ENCODE peak calls at places on chromosomes 3 and 15, in nine cellular contexts. One of them, this sample, is unnamed. For H3K4me1, the result is how much of the 10 kb centered on the place peaks cover.

GRCh38 chr15:39498642-39499041 is 82.2 kb upstream of the THBS1 start:
- DNase-seq in fibroblast of lung: peak
- DNase-seq in mammary epithelial cell: no peak
- DNase-seq in thyroid gland: no peak
- DNase-seq in vagina: no peak
- DNase-seq in heart left ventricle: no peak
- DNase-seq in mesenchymal stem cell: no peak
- DNase-seq in aorta: no peak
- DNase-seq in effector memory CD4-positive, alpha-beta T cell: no peak
- DNase-seq in this sample: no peak

GRCh38 chr3:53531749-53532148 is 37.3 kb downstream of the CACNA1D start:
- DNase-seq in heart left ventricle: no peak
- DNase-seq in aorta: no peak
- DNase-seq in fibroblast of lung: no peak
- DNase-seq in effector memory CD4-positive, alpha-beta T cell: no peak
- DNase-seq in mammary epithelial cell: no peak
- DNase-seq in thyroid gland: peak
- DNase-seq in mesenchymal stem cell: no peak
- DNase-seq in vagina: no peak
- DNase-seq in this sample: no peak

GRCh38 chr3:188635258-188636038 is 481.5 kb downstream of the LPP start:
- DNase-seq in heart left ventricle: no peak
- DNase-seq in thyroid gland: no peak
- DNase-seq in vagina: no peak
- DNase-seq in fibroblast of lung: peak
- DNase-seq in mammary epithelial cell: no peak
- DNase-seq in mesenchymal stem cell: peak
- DNase-seq in aorta: no peak
- DNase-seq in effector memory CD4-positive, alpha-beta T cell: no peak
- DNase-seq in this sample: no peak

GRCh38 chr3:11246663-11246970 is 25.6 kb upstream of the ATG7 start:
- DNase-seq in heart left ventricle: no peak
- DNase-seq in mammary epithelial cell: no peak
- DNase-seq in fibroblast of lung: peak
- DNase-seq in aorta: no peak
- DNase-seq in mesenchymal stem cell: no peak
- DNase-seq in vagina: no peak
- DNase-seq in thyroid gland: no peak
- DNase-seq in effector memory CD4-positive, alpha-beta T cell: no peak
- DNase-seq in this sample: no peak

GRCh38 chr3:120432105-120432860 is 18.5 kb downstream of the FSTL1 start:
- DNase-seq in aorta: no peak
- DNase-seq in thyroid gland: peak
- DNase-seq in vagina: no peak
- DNase-seq in effector memory CD4-positive, alpha-beta T cell: no peak
- DNase-seq in fibroblast of lung: peak
- DNase-seq in mammary epithelial cell: no peak
- DNase-seq in heart left ventricle: no peak
- DNase-seq in mesenchymal stem cell: peak
- DNase-seq in this sample: no peak

GRCh38 chr3:192655627-192656026 is 71.7 kb downstream of the FGF12 start:
- DNase-seq in mesenchymal stem cell: no peak
- DNase-seq in fibroblast of lung: no peak
- DNase-seq in vagina: no peak
- DNase-seq in heart left ventricle: no peak
- DNase-seq in effector memory CD4-positive, alpha-beta T cell: no peak
- DNase-seq in aorta: no peak
- DNase-seq in mammary epithelial cell: no peak
- DNase-seq in thyroid gland: no peak
- DNase-seq in this sample: no peak

GRCh38 chr3:11434017-11434526 is 161.9 kb downstream of the ATG7 start:
- DNase-seq in vagina: no peak
- DNase-seq in thyroid gland: peak
- DNase-seq in fibroblast of lung: peak
- DNase-seq in effector memory CD4-positive, alpha-beta T cell: no peak
- DNase-seq in mammary epithelial cell: no peak
- DNase-seq in heart left ventricle: peak
- DNase-seq in mesenchymal stem cell: peak
- DNase-seq in aorta: no peak
- DNase-seq in this sample: no peak

GRCh38 chr15:65903296-65904073 is 34.2 kb downstream of the RAB11A start:
- DNase-seq in mammary epithelial cell: no peak
- DNase-seq in vagina: no peak
- DNase-seq in effector memory CD4-positive, alpha-beta T cell: no peak
- DNase-seq in fibroblast of lung: peak
- DNase-seq in aorta: no peak
- DNase-seq in thyroid gland: no peak
- DNase-seq in heart left ventricle: no peak
- DNase-seq in mesenchymal stem cell: peak
- DNase-seq in this sample: no peak

GRCh38 chr15:63447277-63447676 is 57.1 kb upstream of the USP3 start:
- DNase-seq in vagina: no peak
- DNase-seq in mammary epithelial cell: no peak
- DNase-seq in mesenchymal stem cell: no peak
- DNase-seq in thyroid gland: no peak
- DNase-seq in effector memory CD4-positive, alpha-beta T cell: no peak
- DNase-seq in aorta: no peak
- DNase-seq in heart left ventricle: no peak
- DNase-seq in fibroblast of lung: no peak
- DNase-seq in this sample: no peak

GRCh38 chr15:77656294-77656693 is 23.6 kb upstream of the LINGO1 start:
- DNase-seq in effector memory CD4-positive, alpha-beta T cell: no peak
- DNase-seq in vagina: no peak
- DNase-seq in mesenchymal stem cell: no peak
- DNase-seq in fibroblast of lung: no peak
- DNase-seq in heart left ventricle: no peak
- DNase-seq in thyroid gland: no peak
- DNase-seq in aorta: no peak
- DNase-seq in mammary epithelial cell: no peak
- DNase-seq in this sample: peak

GRCh38 chr15:98124576-98124975 is 164.1 kb downstream of the ARRDC4 start:
- DNase-seq in aorta: no peak
- DNase-seq in mesenchymal stem cell: no peak
- DNase-seq in mammary epithelial cell: no peak
- DNase-seq in heart left ventricle: no peak
- DNase-seq in fibroblast of lung: peak
- DNase-seq in effector memory CD4-positive, alpha-beta T cell: no peak
- DNase-seq in vagina: no peak
- DNase-seq in thyroid gland: no peak
- DNase-seq in this sample: no peak

GRCh38 chr3:156586905-156587766 is 32.2 kb upstream of the SSR3 start:
- DNase-seq in heart left ventricle: no peak
- DNase-seq in fibroblast of lung: no peak
- DNase-seq in aorta: no peak
- DNase-seq in mesenchymal stem cell: no peak
- DNase-seq in mammary epithelial cell: no peak
- DNase-seq in thyroid gland: no peak
- DNase-seq in effector memory CD4-positive, alpha-beta T cell: no peak
- DNase-seq in vagina: no peak
- DNase-seq in this sample: no peak
- H3K4me1 ChIP-seq in heart left ventricle: under half
- H3K4me1 ChIP-seq in fibroblast of lung: under half
- H3K4me1 ChIP-seq in aorta: under half
- H3K4me1 ChIP-seq in mesenchymal stem cell: under half
- H3K4me1 ChIP-seq in mammary epithelial cell: under half
- H3K4me1 ChIP-seq in thyroid gland: under half
- H3K4me1 ChIP-seq in effector memory CD4-positive, alpha-beta T cell: under half
- H3K4me1 ChIP-seq in vagina: under half
- H3K4me1 ChIP-seq in this sample: under half

DNA sequence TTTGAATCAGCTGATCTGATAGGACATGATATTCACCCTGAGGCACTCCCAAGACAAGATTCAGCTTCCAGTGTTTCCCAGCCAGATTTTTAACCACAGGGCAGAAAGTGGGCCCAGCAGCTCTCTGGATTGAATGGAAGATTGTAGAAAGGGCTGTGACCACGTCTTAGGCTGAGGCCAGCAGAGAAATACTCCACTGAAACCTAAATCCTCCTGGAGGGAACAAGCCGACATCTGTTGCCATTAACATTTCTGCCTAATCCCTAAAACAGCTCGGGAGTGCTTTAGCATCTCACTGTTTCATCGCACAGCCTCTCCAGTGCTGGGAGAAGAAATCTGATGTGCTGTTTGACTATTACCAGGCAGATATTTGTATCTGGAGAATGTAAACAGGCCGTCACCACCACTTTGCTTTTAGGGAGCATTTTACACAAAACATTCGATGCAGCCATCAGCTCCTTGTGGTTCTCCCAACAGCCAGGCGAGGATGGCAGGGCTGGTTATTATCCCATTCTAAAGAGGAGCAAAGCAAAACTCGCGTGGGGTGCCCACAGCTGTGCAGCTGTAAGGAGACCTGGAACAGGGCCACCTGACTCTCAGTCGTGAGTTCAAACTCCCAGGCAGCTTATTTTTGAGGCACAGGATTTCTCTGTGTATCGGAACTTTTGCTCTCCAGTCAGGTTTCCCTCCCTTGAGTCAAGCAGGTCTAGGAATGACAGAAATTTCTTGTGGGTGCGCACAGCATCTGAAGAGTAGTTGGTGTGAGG is 117.4 kb downstream of the LIPC start:
- DNase-seq in effector memory CD4-positive, alpha-beta T cell: no peak
- DNase-seq in heart left ventricle: no peak
- DNase-seq in fibroblast of lung: no peak
- DNase-seq in vagina: peak
- DNase-seq in mesenchymal stem cell: peak
- DNase-seq in aorta: peak
- DNase-seq in mammary epithelial cell: no peak
- DNase-seq in thyroid gland: no peak
- DNase-seq in this sample: no peak
- H3K4me1 ChIP-seq in effector memory CD4-positive, alpha-beta T cell: under half
- H3K4me1 ChIP-seq in heart left ventricle: under half
- H3K4me1 ChIP-seq in fibroblast of lung: under half
- H3K4me1 ChIP-seq in vagina: under half
- H3K4me1 ChIP-seq in mesenchymal stem cell: under half
- H3K4me1 ChIP-seq in aorta: under half
- H3K4me1 ChIP-seq in mammary epithelial cell: under half
- H3K4me1 ChIP-seq in thyroid gland: under half
- H3K4me1 ChIP-seq in this sample: under half

GRCh38 chr3:71977525-71977924 is 192.6 kb upstream of the PROK2 start:
- DNase-seq in vagina: no peak
- DNase-seq in mammary epithelial cell: no peak
- DNase-seq in heart left ventricle: no peak
- DNase-seq in fibroblast of lung: no peak
- DNase-seq in mesenchymal stem cell: no peak
- DNase-seq in thyroid gland: no peak
- DNase-seq in effector memory CD4-positive, alpha-beta T cell: no peak
- DNase-seq in aorta: no peak
- DNase-seq in this sample: no peak

GRCh38 chr3:71983694-71984093 is 198.7 kb upstream of the PROK2 start:
- DNase-seq in vagina: no peak
- DNase-seq in mesenchymal stem cell: no peak
- DNase-seq in heart left ventricle: no peak
- DNase-seq in thyroid gland: no peak
- DNase-seq in aorta: no peak
- DNase-seq in mammary epithelial cell: no peak
- DNase-seq in fibroblast of lung: no peak
- DNase-seq in effector memory CD4-positive, alpha-beta T cell: no peak
- DNase-seq in this sample: no peak

GRCh38 chr3:71975573-71975972 is 190.6 kb upstream of the PROK2 start:
- DNase-seq in aorta: no peak
- DNase-seq in mammary epithelial cell: no peak
- DNase-seq in fibroblast of lung: no peak
- DNase-seq in vagina: no peak
- DNase-seq in effector memory CD4-positive, alpha-beta T cell: no peak
- DNase-seq in heart left ventricle: no peak
- DNase-seq in thyroid gland: no peak
- DNase-seq in mesenchymal stem cell: no peak
- DNase-seq in this sample: no peak

GRCh38 chr3:71978150-71978721 is 193.3 kb upstream of the PROK2 start:
- DNase-seq in mesenchymal stem cell: no peak
- DNase-seq in aorta: no peak
- DNase-seq in vagina: no peak
- DNase-seq in heart left ventricle: no peak
- DNase-seq in fibroblast of lung: no peak
- DNase-seq in mammary epithelial cell: no peak
- DNase-seq in thyroid gland: no peak
- DNase-seq in effector memory CD4-positive, alpha-beta T cell: no peak
- DNase-seq in this sample: no peak

DNA sequence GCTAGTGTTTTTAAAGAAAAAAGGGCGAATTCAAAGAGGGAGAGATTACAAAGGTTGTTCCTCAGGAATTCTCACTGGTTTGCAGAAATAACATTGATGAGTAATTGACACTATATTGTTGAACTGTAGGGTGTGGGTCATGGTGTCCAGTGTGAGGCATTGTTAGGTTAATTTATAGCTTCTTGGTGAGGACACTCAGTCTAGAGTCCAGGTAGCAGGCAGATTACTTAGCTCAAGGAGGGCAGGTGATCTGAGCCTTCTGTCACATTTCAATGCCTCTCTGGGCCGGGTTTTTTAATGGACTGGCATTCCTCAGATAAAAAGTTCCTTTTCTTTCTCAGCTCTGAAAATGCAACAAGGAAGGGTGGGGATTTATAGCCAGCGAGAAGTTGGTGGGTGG is 194.2 kb upstream of the PROK2 start:
- DNase-seq in mesenchymal stem cell: no peak
- DNase-seq in mammary epithelial cell: no peak
- DNase-seq in aorta: no peak
- DNase-seq in effector memory CD4-positive, alpha-beta T cell: no peak
- DNase-seq in vagina: no peak
- DNase-seq in thyroid gland: no peak
- DNase-seq in heart left ventricle: no peak
- DNase-seq in fibroblast of lung: no peak
- DNase-seq in this sample: no peak
- H3K4me1 ChIP-seq in mesenchymal stem cell: under half
- H3K4me1 ChIP-seq in mammary epithelial cell: under half
- H3K4me1 ChIP-seq in aorta: under half
- H3K4me1 ChIP-seq in effector memory CD4-positive, alpha-beta T cell: under half
- H3K4me1 ChIP-seq in vagina: under half
- H3K4me1 ChIP-seq in thyroid gland: under half
- H3K4me1 ChIP-seq in heart left ventricle: under half
- H3K4me1 ChIP-seq in fibroblast of lung: under half
- H3K4me1 ChIP-seq in this sample: under half

GRCh38 chr15:30023798-30024295 is 58.9 kb upstream of the GOLGA8J start:
- DNase-seq in effector memory CD4-positive, alpha-beta T cell: no peak
- DNase-seq in thyroid gland: peak
- DNase-seq in vagina: no peak
- DNase-seq in fibroblast of lung: peak
- DNase-seq in heart left ventricle: no peak
- DNase-seq in aorta: no peak
- DNase-seq in mammary epithelial cell: no peak
- DNase-seq in mesenchymal stem cell: no peak
- DNase-seq in this sample: no peak
- H3K4me1 ChIP-seq in effector memory CD4-positive, alpha-beta T cell: under half
- H3K4me1 ChIP-seq in thyroid gland: under half
- H3K4me1 ChIP-seq in vagina: under half
- H3K4me1 ChIP-seq in fibroblast of lung: under half
- H3K4me1 ChIP-seq in heart left ventricle: under half
- H3K4me1 ChIP-seq in aorta: under half
- H3K4me1 ChIP-seq in mammary epithelial cell: under half
- H3K4me1 ChIP-seq in mesenchymal stem cell: under half
- H3K4me1 ChIP-seq in this sample: under half

This sample was measured in upper lobe of left lung.